ENCODE peak calls at places on chromosomes 6 and 20, in nine cellular contexts. D is A549, H is OCI-LY7, R is neural progenitor cell, W is ascending aorta, F is GM23338, E is uterus, C is cardiac muscle cell, Z is ovary. N is an unnamed sample.

GRCh38 chr6:117169781-117170281 is 95.5 kb upstream of the VGLL2 start:
- DNase-seq in E (no peak), H (no peak), R (no peak), F (no peak), Z (no peak), D (no peak), C (no peak), W (no peak), N (no peak)

GRCh38 chr6:9397981-9398559 is 962.7 kb upstream of the SLC35B3 start:
- DNase-seq in R (no peak), H (no peak), C (peak), F (no peak), D (no peak), W (no peak), E (no peak), Z (no peak), N (no peak)

GRCh38 chr20:44407402-44408184 is 52.1 kb downstream of the HNF4A start:
- DNase-seq in W (no peak), D (peak), F (no peak), H (no peak), Z (no peak), E (no peak), R (no peak), C (no peak), N (peak)

GRCh38 chr20:13331536-13331935 is 110.5 kb downstream of the ISM1 start:
- DNase-seq in D (no peak), C (no peak), Z (no peak), E (no peak), H (no peak), R (no peak), F (no peak), W (no peak), N (no peak)

GRCh38 chr6:20511858-20512257 is 22.4 kb upstream of the CDKAL1 start:
- DNase-seq in C (no peak), R (no peak), E (no peak), F (no peak), W (no peak), Z (no peak), D (no peak), H (no peak), N (no peak)

GRCh38 chr20:17888044-17888443 is 80.5 kb downstream of the SNX5 start:
- DNase-seq in R (no peak), D (no peak), W (no peak), C (no peak), F (no peak), Z (no peak), E (no peak), H (no peak), N (peak)

GRCh38 chr20:44217342-44218092 is 6.9 kb upstream of the OSER1 start:
- DNase-seq in Z (peak), F (peak), D (peak), H (peak), W (peak), E (peak), C (peak), R (peak), N (peak)

GRCh38 chr20:61797200-61797599 is 268.5 kb downstream of the TAF4 start:
- DNase-seq in E (no peak), D (no peak), F (peak), Z (no peak), R (peak), W (no peak), C (no peak), H (peak), N (no peak)

GRCh38 chr6:134590449-134590848 is 272.5 kb upstream of the SGK1 start:
- DNase-seq in H (no peak), D (no peak), W (no peak), F (no peak), E (no peak), C (no peak), Z (no peak), R (no peak), N (no peak)

GRCh38 chr6:33018418-33018817 is 9.0 kb upstream of the HLA-DOA start:
- DNase-seq in D (no peak), E (no peak), F (no peak), R (no peak), H (no peak), C (no peak), Z (no peak), W (no peak), N (no peak)

GRCh38 chr20:47358672-47359532 is 2.4 kb upstream of the ZMYND8 start:
- DNase-seq in H (peak), E (peak), R (peak), W (peak), F (peak), D (peak), C (peak), Z (peak), N (peak)

GRCh38 chr6:44002071-44002590 is 125.1 kb downstream of the MRPL14 start:
- DNase-seq in C (peak), D (no peak), F (peak), W (no peak), H (no peak), E (no peak), R (peak), Z (no peak), N (no peak)

GRCh38 chr20:63403403-63404105 is 42.4 kb upstream of the CHRNA4 start:
- DNase-seq in C (no peak), W (no peak), H (no peak), E (no peak), D (no peak), F (no peak), Z (no peak), R (no peak), N (no peak)

GRCh38 chr20:9482180-9482579 is 32.2 kb upstream of the LAMP5 start:
- DNase-seq in F (no peak), H (no peak), W (no peak), R (no peak), D (no peak), E (no peak), C (no peak), Z (no peak), N (no peak)

GRCh38 chr6:35327349-35328027 is 14.9 kb upstream of the PPARD start:
- DNase-seq in F (peak), R (peak), H (peak), E (no peak), Z (peak), W (peak), C (peak), D (peak), N (peak)

DNA sequence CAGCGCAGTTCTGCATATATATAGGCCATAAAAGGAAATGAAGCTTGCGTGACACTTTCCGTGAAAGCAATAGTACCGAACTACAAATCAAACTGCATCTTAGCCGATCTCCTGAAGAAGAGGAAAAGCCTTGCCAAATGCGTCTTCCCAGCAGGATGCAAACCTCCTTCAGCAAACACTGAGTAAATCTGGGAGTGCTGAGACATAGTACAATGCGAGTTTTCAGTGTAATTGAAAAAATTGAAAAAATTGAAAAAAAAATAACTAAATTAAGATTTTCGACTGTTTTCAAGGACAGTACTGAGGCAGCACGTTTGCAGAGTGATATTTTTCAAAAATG is 13.4 kb downstream of the RPP21 start:
- DNase-seq in Z (no peak), R (peak), C (no peak), H (no peak), D (no peak), W (no peak), E (no peak), F (peak), N (no peak)
- H3K27ac ChIP-seq in Z (no peak), R (no peak), C (no peak), H (no peak), D (no peak), W (no peak), E (peak), F (no peak), N (no peak)

GRCh38 chr20:50240092-50240491 is 49.5 kb downstream of the CEBPB start:
- DNase-seq in H (no peak), E (no peak), R (no peak), W (no peak), F (no peak), C (no peak), D (no peak), Z (no peak), N (no peak)

GRCh38 chr20:50234288-50234687 is 43.7 kb downstream of the CEBPB start:
- DNase-seq in H (no peak), D (no peak), R (no peak), C (no peak), Z (no peak), F (no peak), W (no peak), E (no peak), N (no peak)

GRCh38 chr20:50242178-50242514 is 51.5 kb downstream of the CEBPB start:
- DNase-seq in R (no peak), F (no peak), D (no peak), W (no peak), H (no peak), E (no peak), C (no peak), Z (no peak), N (no peak)

GRCh38 chr20:50237349-50237748 is 46.7 kb downstream of the CEBPB start:
- DNase-seq in D (no peak), Z (no peak), W (no peak), E (no peak), C (no peak), R (no peak), F (no peak), H (no peak), N (no peak)

GRCh38 chr20:50238081-50238800 is 47.6 kb downstream of the CEBPB start:
- DNase-seq in Z (no peak), D (no peak), H (no peak), C (no peak), F (peak), W (no peak), E (no peak), R (no peak), N (no peak)
- TF ChIP-seq CTCF in Z (no peak), D (no peak), H (no peak), C (no peak), F (peak), W (no peak), E (no peak), R (no peak), N (no peak)

GRCh38 chr20:58776109-58776508 is 74.6 kb downstream of the GNAS-AS1 start:
- DNase-seq in D (no peak), Z (no peak), E (no peak), W (no peak), F (no peak), C (no peak), R (no peak), H (no peak), N (no peak)

GRCh38 chr20:58781138-58781537 is 69.6 kb downstream of the GNAS-AS1 start:
- DNase-seq in W (no peak), C (no peak), R (no peak), H (no peak), E (no peak), F (no peak), Z (no peak), D (no peak), N (no peak)

GRCh38 chr20:58777657-58778056 is 73.0 kb downstream of the GNAS-AS1 start:
- DNase-seq in Z (no peak), R (no peak), D (no peak), H (no peak), W (no peak), F (no peak), E (no peak), C (no peak), N (no peak)

GRCh38 chr20:58775371-58775770 is 75.3 kb downstream of the GNAS-AS1 start:
- DNase-seq in E (no peak), F (no peak), D (no peak), H (no peak), Z (no peak), W (no peak), R (no peak), C (no peak), N (no peak)

DNA sequence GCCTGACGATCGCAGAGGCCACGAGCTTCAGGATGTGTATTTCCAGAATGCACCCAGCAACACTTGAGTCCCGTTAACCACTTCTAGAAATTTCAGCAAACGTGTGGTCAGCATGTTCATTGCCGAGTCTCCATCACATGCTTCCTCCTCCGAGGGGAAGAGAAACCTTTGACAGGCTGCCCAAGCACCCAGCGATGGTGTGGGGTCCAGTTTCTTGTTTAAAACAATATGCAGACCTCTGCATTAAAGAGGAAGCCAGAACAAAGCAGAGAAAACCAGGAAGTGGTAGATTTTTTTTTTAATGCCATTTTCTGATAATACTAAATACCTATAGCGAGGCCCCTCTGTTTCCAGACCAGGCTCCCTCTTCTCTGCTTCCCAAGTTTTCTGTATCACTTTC is 71.9 kb downstream of the GNAS-AS1 start:
- DNase-seq in C (no peak), Z (no peak), D (no peak), W (no peak), H (no peak), R (no peak), F (no peak), E (no peak), N (no peak)
- H3K27ac ChIP-seq in C (no peak), Z (no peak), D (no peak), W (no peak), H (no peak), R (no peak), F (no peak), E (no peak), N (no peak)

DNA sequence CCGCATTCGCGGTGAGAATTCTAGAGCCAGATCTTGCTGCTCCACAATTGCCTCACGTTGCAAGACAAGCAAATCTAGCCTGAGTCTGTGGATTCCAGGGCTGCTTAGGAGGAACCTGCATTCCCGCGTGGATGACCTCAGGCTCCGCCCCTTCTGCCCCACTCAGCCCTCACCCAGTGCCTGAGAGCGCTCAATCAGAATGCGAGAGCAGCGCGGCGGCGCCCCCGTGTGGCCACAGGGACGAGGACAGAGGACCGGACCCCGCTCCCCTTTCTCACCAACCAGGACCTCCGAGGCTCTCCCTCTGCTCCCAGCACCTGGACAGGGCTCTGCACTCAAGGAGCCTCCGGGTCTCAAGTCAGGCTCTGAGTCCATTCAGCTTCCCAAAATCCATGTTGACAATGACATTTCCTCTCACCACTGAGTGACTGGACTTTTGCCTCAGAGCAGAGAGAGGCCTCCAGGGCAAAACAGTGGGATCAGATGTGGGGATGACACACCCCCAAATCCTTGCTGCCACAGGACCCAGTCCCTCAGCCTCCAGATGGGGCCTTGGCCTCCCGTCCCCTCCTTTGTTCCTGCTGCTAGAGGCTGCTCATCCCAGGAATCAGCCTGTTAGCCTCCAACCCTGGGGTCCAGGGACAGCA is 52.0 kb downstream of the RPP21 start:
- DNase-seq in Z (peak), F (peak), R (peak), H (peak), E (peak), W (peak), D (peak), C (peak), N (peak)
- TF ChIP-seq CTCF in Z (no peak), F (peak), R (peak), H (peak), E (peak), W (peak), D (peak), C (peak), N (peak)

DNA sequence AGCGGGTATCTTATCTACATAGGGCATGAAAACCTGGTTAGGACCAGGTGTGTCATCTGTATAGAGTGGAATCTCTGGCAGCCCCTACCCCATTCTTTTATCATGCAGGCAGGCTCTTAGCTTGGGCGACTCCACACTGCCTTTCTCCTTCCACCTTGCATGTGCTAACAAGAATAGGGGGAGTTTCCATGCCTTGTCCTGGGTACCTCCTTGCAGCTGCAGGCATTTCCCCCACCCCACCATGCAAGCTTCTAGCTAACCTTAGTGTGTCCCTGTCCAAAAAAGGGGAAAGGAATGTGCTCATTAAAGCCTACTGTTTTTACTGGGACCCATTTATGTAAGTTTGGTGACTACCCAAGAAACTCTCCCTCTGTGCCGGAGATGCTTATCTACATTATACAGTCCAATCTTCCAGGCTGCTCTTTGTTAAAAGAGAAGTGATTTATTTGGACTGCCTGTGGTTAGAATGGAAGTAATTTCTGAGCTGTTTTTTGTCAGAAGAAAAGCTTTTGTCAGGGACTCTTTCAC is 10.5 kb upstream of the CEP43 start:
- DNase-seq in W (no peak), D (no peak), C (no peak), H (no peak), F (peak), R (no peak), Z (no peak), E (no peak), N (no peak)
- H3K27ac ChIP-seq in W (no peak), D (no peak), C (no peak), H (no peak), F (peak), R (no peak), Z (no peak), E (no peak), N (no peak)

GRCh38 chr6:30816791-30817739 is 67.3 kb upstream of the DDR1 start:
- DNase-seq in D (no peak), W (no peak), Z (no peak), H (no peak), E (no peak), F (no peak), C (no peak), R (no peak), N (no peak)

GRCh38 chr6:30818426-30818841 is 65.9 kb upstream of the DDR1 start:
- DNase-seq in H (no peak), F (no peak), R (no peak), C (no peak), Z (no peak), E (no peak), W (no peak), D (peak), N (peak)

GRCh38 chr6:30821862-30822784 is 62.2 kb upstream of the DDR1 start:
- DNase-seq in D (peak), H (peak), R (peak), E (no peak), C (peak), Z (no peak), W (no peak), F (peak), N (peak)

GRCh38 chr6:30819287-30819917 is 64.9 kb upstream of the DDR1 start:
- DNase-seq in F (no peak), D (no peak), E (no peak), C (no peak), R (no peak), H (no peak), Z (no peak), W (no peak), N (peak)

DNA sequence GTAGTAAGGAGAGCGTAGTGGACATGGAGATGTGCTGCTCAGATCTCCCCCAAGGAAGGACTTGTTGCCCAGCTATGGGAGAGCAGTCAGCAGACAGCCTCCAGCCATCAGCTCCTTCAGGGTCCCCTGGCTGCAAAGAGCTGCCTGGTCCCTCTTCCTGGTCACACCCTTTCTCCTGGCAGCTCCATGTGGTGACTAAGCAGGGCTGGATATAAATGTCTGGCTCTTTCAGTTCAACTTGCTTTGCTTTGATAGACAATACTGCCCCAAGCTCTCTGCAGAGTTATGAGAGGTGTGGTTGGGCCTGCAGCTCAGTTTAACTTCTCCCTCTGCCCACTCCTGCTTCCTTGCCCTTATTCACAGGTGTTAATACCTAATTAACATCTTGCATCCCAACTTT is 64.1 kb upstream of the DDR1 start:
- DNase-seq in Z (no peak), E (no peak), W (peak), R (no peak), H (no peak), D (peak), F (no peak), C (no peak), N (peak)
- TF ChIP-seq CTCF in Z (no peak), E (no peak), W (no peak), R (no peak), H (no peak), D (no peak), F (no peak), C (peak), N (no peak)

GRCh38 chr6:75620387-75621304 is 19.0 kb downstream of the SENP6 start:
- DNase-seq in W (no peak), F (no peak), C (no peak), E (no peak), Z (no peak), R (no peak), D (no peak), H (no peak), N (no peak)

GRCh38 chr6:75621846-75622245 is 20.2 kb downstream of the SENP6 start:
- DNase-seq in C (no peak), W (no peak), D (no peak), H (no peak), F (no peak), R (no peak), Z (no peak), E (no peak), N (no peak)

GRCh38 chr6:75619230-75619899 is 17.7 kb downstream of the SENP6 start:
- DNase-seq in Z (no peak), C (no peak), F (no peak), D (no peak), H (no peak), W (no peak), E (no peak), R (no peak), N (no peak)

GRCh38 chr6:75624988-75625387 is 23.3 kb downstream of the SENP6 start:
- DNase-seq in E (no peak), R (no peak), F (no peak), C (no peak), H (no peak), W (no peak), D (no peak), Z (no peak), N (no peak)

DNA sequence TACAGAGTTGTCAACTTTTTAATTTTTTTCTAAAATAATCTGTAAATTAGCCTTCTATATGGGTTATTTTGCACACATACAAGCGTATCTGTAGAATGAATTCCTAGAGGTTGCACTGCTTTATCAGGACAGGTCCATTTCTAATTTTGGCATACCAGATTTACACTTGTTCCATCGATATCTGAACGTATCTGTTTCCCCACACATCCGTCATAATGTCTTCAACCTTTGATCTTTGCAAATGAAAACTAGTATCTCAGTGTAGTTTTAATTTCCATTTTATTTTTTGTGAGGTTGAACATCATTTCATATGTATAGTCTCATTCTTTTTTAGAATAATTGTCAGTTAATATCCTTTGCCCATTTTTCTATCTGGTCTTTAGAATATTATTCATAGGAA is 22.7 kb downstream of the SENP6 start:
- DNase-seq in C (no peak), F (no peak), R (no peak), Z (no peak), W (no peak), D (no peak), E (no peak), H (no peak), N (no peak)
- H3K27ac ChIP-seq in C (no peak), F (no peak), R (no peak), Z (no peak), W (no peak), D (no peak), E (no peak), H (no peak), N (no peak)

GRCh38 chr6:149566372-149567193 is at the start of gene GINM1:
- DNase-seq in W (peak), H (peak), R (peak), F (peak), D (peak), Z (peak), C (peak), E (peak), N (peak)
- TF ChIP-seq CTCF in W (no peak), H (no peak), R (peak), F (peak), D (no peak), Z (no peak), C (no peak), E (no peak), N (no peak)

N was measured in RWPE1.